ENCODE peak calls at places on chromosomes 12 and 14, in five cellular contexts. One of them, this sample, is unnamed.

GRCh38 chr12:93918262-93918661 is 230.1 kb upstream of the PLXNC1 start:
- DNase-seq in GM12878: no peak
- DNase-seq in HepG2: no peak
- DNase-seq in H1: no peak
- DNase-seq in K562: no peak
- DNase-seq in this sample: no peak

GRCh38 chr14:92719421-92719820 is 29.0 kb downstream of the LGMN start:
- DNase-seq in GM12878: no peak
- DNase-seq in HepG2: no peak
- DNase-seq in H1: no peak
- DNase-seq in K562: no peak
- DNase-seq in this sample: no peak

GRCh38 chr14:21103710-21104447 is 3.0 kb downstream of the TMEM253 start:
- DNase-seq in GM12878: peak; percentile 76
- DNase-seq in HepG2: peak; percentile 98
- DNase-seq in H1: peak; percentile 80
- DNase-seq in K562: peak; percentile 89
- DNase-seq in this sample: peak; percentile 90

GRCh38 chr14:72948481-72949138 is 22.3 kb downstream of the DCAF4 start:
- DNase-seq in GM12878: peak; percentile 11
- DNase-seq in HepG2: peak; percentile 27
- DNase-seq in H1: no peak
- DNase-seq in K562: peak; percentile 37
- DNase-seq in this sample: peak; percentile 27

GRCh38 chr14:54759982-54760585 is 142.5 kb downstream of the GCH1 start:
- DNase-seq in GM12878: no peak
- DNase-seq in HepG2: no peak
- DNase-seq in H1: no peak
- DNase-seq in K562: no peak
- DNase-seq in this sample: no peak

GRCh38 chr12:28814246-28814645 is 334.8 kb upstream of the FAR2 start:
- DNase-seq in GM12878: no peak
- DNase-seq in HepG2: no peak
- DNase-seq in H1: no peak
- DNase-seq in K562: no peak
- DNase-seq in this sample: no peak

GRCh38 chr14:33859306-33859705 is 91.6 kb downstream of the EGLN3 start:
- DNase-seq in GM12878: no peak
- DNase-seq in HepG2: no peak
- DNase-seq in H1: no peak
- DNase-seq in K562: peak; percentile 24
- DNase-seq in this sample: no peak

GRCh38 chr12:11719678-11720099 is 70.2 kb downstream of the ETV6 start:
- DNase-seq in GM12878: no peak
- DNase-seq in HepG2: no peak
- DNase-seq in H1: peak; percentile 36
- DNase-seq in K562: no peak
- DNase-seq in this sample: no peak

GRCh38 chr12:57138526-57139272 is 8.7 kb downstream of the LRP1-AS start:
- DNase-seq in GM12878: no peak
- DNase-seq in HepG2: peak; percentile 83
- DNase-seq in H1: no peak
- DNase-seq in K562: peak; percentile 61
- DNase-seq in this sample: no peak

GRCh38 chr12:114221976-114222630 is 183.8 kb downstream of the TBX5 start:
- DNase-seq in GM12878: no peak
- DNase-seq in HepG2: no peak
- DNase-seq in H1: no peak
- DNase-seq in K562: no peak
- DNase-seq in this sample: no peak

GRCh38 chr14:105910426-105910825 is 384.0 kb downstream of the TMEM121 start:
- DNase-seq in GM12878: no peak
- DNase-seq in HepG2: no peak
- DNase-seq in H1: no peak
- DNase-seq in K562: no peak
- DNase-seq in this sample: no peak

GRCh38 chr12:110689601-110690430 is 901 bp upstream of the HVCN1 start:
- DNase-seq in GM12878: peak; percentile 57
- DNase-seq in HepG2: no peak
- DNase-seq in H1: no peak
- DNase-seq in K562: peak; percentile 54
- DNase-seq in this sample: no peak

GRCh38 chr12:47802312-47802711 is 17.4 kb downstream of the HDAC7 start:
- DNase-seq in GM12878: no peak
- DNase-seq in HepG2: no peak
- DNase-seq in H1: no peak
- DNase-seq in K562: no peak
- DNase-seq in this sample: no peak

GRCh38 chr14:50403433-50403832 is 6.8 kb upstream of the CDKL1 start:
- DNase-seq in GM12878: no peak
- DNase-seq in HepG2: no peak
- DNase-seq in H1: no peak
- DNase-seq in K562: peak; percentile 11
- DNase-seq in this sample: no peak

GRCh38 chr12:124099661-124100060 is 126.6 kb downstream of the ZNF664 start:
- DNase-seq in GM12878: no peak
- DNase-seq in HepG2: no peak
- DNase-seq in H1: no peak
- DNase-seq in K562: no peak
- DNase-seq in this sample: no peak

GRCh38 chr14:55328317-55328716 is 57.1 kb downstream of the FBXO34 start:
- DNase-seq in GM12878: no peak
- DNase-seq in HepG2: peak; percentile 12
- DNase-seq in H1: no peak
- DNase-seq in K562: no peak
- DNase-seq in this sample: no peak

GRCh38 chr12:91940826-91941225 is 204.8 kb downstream of the BTG1 start:
- DNase-seq in GM12878: no peak
- DNase-seq in HepG2: no peak
- DNase-seq in H1: no peak
- DNase-seq in K562: no peak
- DNase-seq in this sample: no peak

GRCh38 chr14:57937681-57938080 is 71.8 kb upstream of the SLC35F4 start:
- DNase-seq in GM12878: no peak
- DNase-seq in HepG2: no peak
- DNase-seq in H1: no peak
- DNase-seq in K562: no peak
- DNase-seq in this sample: no peak

GRCh38 chr14:80356413-80356812 is 145.1 kb upstream of the DIO2 start:
- DNase-seq in GM12878: no peak
- DNase-seq in HepG2: peak; percentile 2
- DNase-seq in H1: no peak
- DNase-seq in K562: no peak
- DNase-seq in this sample: no peak

GRCh38 chr12:67522222-67522621 is 126.3 kb upstream of the DYRK2 start:
- DNase-seq in GM12878: no peak
- DNase-seq in HepG2: no peak
- DNase-seq in H1: no peak
- DNase-seq in K562: no peak
- DNase-seq in this sample: no peak

GRCh38 chr12:108271951-108272729 is 67.0 kb downstream of the CMKLR1 start:
- DNase-seq in GM12878: no peak
- DNase-seq in HepG2: no peak
- DNase-seq in H1: no peak
- DNase-seq in K562: no peak
- DNase-seq in this sample: no peak

GRCh38 chr12:56377310-56377988 is 14.8 kb upstream of the APOF start:
- DNase-seq in GM12878: no peak
- DNase-seq in HepG2: no peak
- DNase-seq in H1: no peak
- DNase-seq in K562: peak; percentile 82
- DNase-seq in this sample: peak; percentile 12

GRCh38 chr14:90820958-90821357 is 4.7 kb upstream of the TTC7B start:
- DNase-seq in GM12878: no peak
- DNase-seq in HepG2: no peak
- DNase-seq in H1: no peak
- DNase-seq in K562: no peak
- DNase-seq in this sample: no peak

GRCh38 chr12:3520168-3520567 is 29.2 kb downstream of the PRMT8 start:
- DNase-seq in GM12878: no peak
- DNase-seq in HepG2: no peak
- DNase-seq in H1: no peak
- DNase-seq in K562: no peak
- DNase-seq in this sample: no peak

GRCh38 chr14:72476657-72477499 is 417.0 kb downstream of the DPF3 start:
- DNase-seq in GM12878: peak; percentile 100
- DNase-seq in HepG2: no peak
- DNase-seq in H1: peak; percentile 19
- DNase-seq in K562: no peak
- DNase-seq in this sample: peak; percentile 76

GRCh38 chr14:59964251-59965007 is 44.5 kb downstream of the LRRC9 start:
- DNase-seq in GM12878: no peak
- DNase-seq in HepG2: no peak
- DNase-seq in H1: no peak
- DNase-seq in K562: no peak
- DNase-seq in this sample: no peak

GRCh38 chr12:107322063-107322462 is 228.7 kb upstream of the CRY1 start:
- DNase-seq in GM12878: no peak
- DNase-seq in HepG2: no peak
- DNase-seq in H1: no peak
- DNase-seq in K562: no peak
- DNase-seq in this sample: no peak

DNA sequence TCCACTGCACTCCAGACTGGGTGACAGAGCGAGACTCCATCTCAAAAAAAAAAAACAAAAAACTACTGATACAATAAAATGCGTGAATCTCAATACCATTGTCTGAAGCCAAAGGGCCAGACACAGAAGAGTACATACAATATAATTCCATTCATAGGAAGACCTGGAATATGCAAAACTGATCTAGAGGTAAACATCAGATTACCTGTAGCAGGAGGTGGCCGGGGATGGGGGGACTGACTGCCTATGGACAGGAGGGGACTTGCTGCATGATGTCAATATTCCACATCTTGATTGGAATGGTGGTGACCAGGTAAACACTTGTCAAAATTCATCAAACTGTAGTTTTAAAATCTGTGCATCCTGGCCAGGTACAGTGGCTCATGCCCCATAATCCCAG is 12.5 kb upstream of the FIGNL2 start:
- DNase-seq in GM12878: no peak
- DNase-seq in HepG2: no peak
- DNase-seq in H1: no peak
- DNase-seq in K562: no peak
- DNase-seq in this sample: no peak
- TF ChIP-seq ZNF274 in GM12878: no peak
- TF ChIP-seq ZNF274 in HepG2: no peak
- TF ChIP-seq ZNF274 in H1: no peak
- TF ChIP-seq ZNF274 in K562: no peak
- TF ChIP-seq ZNF274 in this sample: no peak

DNA sequence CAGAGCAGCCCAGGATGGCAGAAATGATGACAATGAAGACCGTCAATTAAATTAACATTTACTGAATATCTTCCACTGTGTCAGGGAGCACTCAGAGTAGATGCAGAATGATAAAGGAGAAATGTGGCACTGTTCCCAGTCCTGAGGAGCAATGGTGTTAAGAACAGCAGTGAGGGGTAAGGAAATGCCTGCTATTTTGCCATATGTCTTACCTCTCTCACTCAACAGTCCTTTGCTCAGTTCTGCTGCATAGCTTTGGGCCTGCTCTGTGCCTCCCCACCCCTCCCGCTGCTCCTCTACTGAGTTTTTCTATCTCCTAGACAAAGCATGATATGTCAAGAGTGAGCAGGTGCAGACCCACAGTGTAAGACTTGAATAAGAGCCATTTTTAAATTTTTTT is 318.8 kb downstream of the NAV3 start:
- DNase-seq in GM12878: no peak
- DNase-seq in HepG2: no peak
- DNase-seq in H1: no peak
- DNase-seq in K562: no peak
- DNase-seq in this sample: no peak
- TF ChIP-seq CEBPB in GM12878: no peak
- TF ChIP-seq CEBPB in HepG2: no peak
- TF ChIP-seq CEBPB in H1: no peak
- TF ChIP-seq CEBPB in K562: no peak
- TF ChIP-seq CEBPB in this sample: no peak

GRCh38 chr12:85626782-85627171 is 209.4 kb downstream of the RASSF9 start:
- DNase-seq in GM12878: no peak
- DNase-seq in HepG2: no peak
- DNase-seq in H1: no peak
- DNase-seq in K562: no peak
- DNase-seq in this sample: no peak
- H3K27ac ChIP-seq in GM12878: no peak overlapping the region
- H3K27ac ChIP-seq in HepG2: no peak overlapping the region
- H3K27ac ChIP-seq in H1: no peak overlapping the region
- H3K27ac ChIP-seq in K562: no peak overlapping the region
- H3K27ac ChIP-seq in this sample: no peak overlapping the region

GRCh38 chr14:67569651-67570290 is 30.3 kb downstream of the PIGH start:
- DNase-seq in GM12878: no peak
- DNase-seq in HepG2: no peak
- DNase-seq in H1: no peak
- DNase-seq in K562: no peak
- DNase-seq in this sample: no peak

GRCh38 chr14:67570453-67570852 is 29.6 kb downstream of the PIGH start:
- DNase-seq in GM12878: no peak
- DNase-seq in HepG2: no peak
- DNase-seq in H1: no peak
- DNase-seq in K562: no peak
- DNase-seq in this sample: no peak

GRCh38 chr14:67566908-67567307 is 33.2 kb downstream of the PIGH start:
- DNase-seq in GM12878: no peak
- DNase-seq in HepG2: no peak
- DNase-seq in H1: no peak
- DNase-seq in K562: no peak
- DNase-seq in this sample: no peak

GRCh38 chr14:67569011-67569650 is 30.9 kb downstream of the PIGH start:
- DNase-seq in GM12878: no peak
- DNase-seq in HepG2: no peak
- DNase-seq in H1: no peak
- DNase-seq in K562: no peak
- DNase-seq in this sample: no peak

DNA sequence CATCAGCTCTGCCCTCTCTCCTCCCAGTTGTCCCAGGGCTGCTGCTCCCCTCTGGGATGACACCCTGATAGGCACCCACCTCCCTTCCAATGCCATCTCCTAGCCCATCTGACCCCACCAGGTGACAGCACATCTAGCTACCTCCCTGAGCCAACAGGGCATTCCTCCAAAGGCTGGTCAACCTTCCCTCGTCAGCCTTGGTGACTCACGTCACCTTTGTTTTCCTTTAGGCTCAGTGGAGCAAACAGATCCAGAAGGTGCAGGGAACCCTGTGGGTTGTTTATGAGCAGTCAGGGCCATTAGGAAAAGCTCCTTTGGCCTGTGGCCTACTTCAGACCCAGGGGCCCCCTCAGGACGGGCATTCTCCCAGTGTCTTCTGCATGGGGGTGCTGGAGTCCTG is 32.4 kb downstream of the PIGH start:
- DNase-seq in GM12878: no peak
- DNase-seq in HepG2: no peak
- DNase-seq in H1: no peak
- DNase-seq in K562: no peak
- DNase-seq in this sample: no peak
- TF ChIP-seq ZNF274 in GM12878: no peak
- TF ChIP-seq ZNF274 in HepG2: no peak
- TF ChIP-seq ZNF274 in H1: no peak
- TF ChIP-seq ZNF274 in K562: no peak
- TF ChIP-seq ZNF274 in this sample: no peak

This sample was measured in HCT116.